ENCODE peak calls at places on chromosomes 5 and 9, in eight cellular contexts. H is NCI-H187, X is ascending aorta, J is HuH-7.5, R is caudate nucleus, N is foreskin fibroblast, B is NCI-H1417 treated with DMSO at 0.1 percent for 48 hours, T is Ammon's horn. F is an unnamed sample.
A peak's percentile ranks its signal among the peaks of the same experiment; 100 is the strongest.

GRCh38 chr9:117825609-117826347 is 121.6 kb downstream of the TLR4 start:
- DNase-seq in H (no peak), X (no peak), J (no peak), R (no peak), N (no peak), B (no peak), T (peak; percentile 53), F (no peak)

GRCh38 chr5:142618125-142618524 is 67.8 kb downstream of the FGF1 start:
- DNase-seq in H (no peak), X (no peak), J (no peak), R (no peak), N (peak; percentile 90), B (no peak), T (no peak), F (no peak)

GRCh38 chr9:86126998-86127972 is 27.9 kb upstream of the GOLM1 start:
- DNase-seq in H (peak; percentile 66), X (no peak), J (peak; percentile 73), R (no peak), N (peak; percentile 21), B (peak; percentile 96), T (peak; percentile 82), F (no peak)

GRCh38 chr9:103681435-103681834 is 412.7 kb upstream of the SMC2 start:
- DNase-seq in H (no peak), X (no peak), J (no peak), R (no peak), N (no peak), B (no peak), T (no peak), F (no peak)

GRCh38 chr9:137156567-137157375 is 13.1 kb downstream of the LRRC26 start:
- DNase-seq in H (peak; percentile 11), X (no peak), J (no peak), R (no peak), N (peak; percentile 46), B (no peak), T (no peak), F (no peak)

GRCh38 chr5:32285489-32286138 is 27.1 kb downstream of the MTMR12 start:
- DNase-seq in H (no peak), X (no peak), J (no peak), R (no peak), N (no peak), B (no peak), T (no peak), F (no peak)

GRCh38 chr9:31304576-31304975 is 1079.9 kb upstream of the ACO1 start:
- DNase-seq in H (no peak), X (no peak), J (no peak), R (no peak), N (peak; percentile 65), B (no peak), T (no peak), F (no peak)

GRCh38 chr9:77170991-77171699 is 6.2 kb upstream of the VPS13A start:
- DNase-seq in H (no peak), X (no peak), J (peak; percentile 38), R (no peak), N (no peak), B (no peak), T (no peak), F (no peak)

GRCh38 chr9:98314381-98315066 is 59.1 kb upstream of the TBC1D2 start:
- DNase-seq in H (no peak), X (no peak), J (no peak), R (no peak), N (peak; percentile 57), B (no peak), T (no peak), F (peak; percentile 25)

GRCh38 chr5:125696762-125697161 is 726.4 kb upstream of the GRAMD2B start:
- DNase-seq in H (no peak), X (no peak), J (no peak), R (no peak), N (peak; percentile 88), B (no peak), T (peak; percentile 8), F (no peak)

GRCh38 chr9:95498641-95499040 is 18.1 kb downstream of the PTCH1 start:
- DNase-seq in H (no peak), X (no peak), J (no peak), R (no peak), N (no peak), B (no peak), T (no peak), F (no peak)

GRCh38 chr9:121369595-121370265 is at the start of gene STOM:
- DNase-seq in H (no peak), X (peak; percentile 95), J (no peak), R (peak; percentile 58), N (peak; percentile 87), B (no peak), T (no peak), F (no peak)

GRCh38 chr5:45507174-45507573 is 189.0 kb downstream of the HCN1 start:
- DNase-seq in H (no peak), X (no peak), J (no peak), R (no peak), N (no peak), B (no peak), T (peak; percentile 88), F (no peak)

GRCh38 chr9:14585730-14586473 is 107.3 kb downstream of the ZDHHC21 start:
- DNase-seq in H (no peak), X (no peak), J (no peak), R (no peak), N (no peak), B (no peak), T (no peak), F (no peak)

GRCh38 chr5:177575488-177575887 is 16.5 kb upstream of the TMED9 start:
- DNase-seq in H (no peak), X (no peak), J (no peak), R (no peak), N (no peak), B (no peak), T (no peak), F (no peak)

GRCh38 chr5:100803391-100803790 is 99.7 kb downstream of the ST8SIA4 start:
- DNase-seq in H (peak; percentile 9), X (no peak), J (no peak), R (no peak), N (no peak), B (no peak), T (peak; percentile 56), F (peak; percentile 47)